ENCODE peak calls at places on chromosome 10, in five cellular contexts. X is aorta, S is kidney epithelial cell, A is fibroblast of pulmonary artery, M is spleen. I is an unnamed sample.

GRCh38 chr10:126420571-126421275 is 32.4 kb upstream of the ADAM12 start:
- DNase-seq in X (no peak), S (no peak), A (peak), M (no peak), I (no peak)

GRCh38 chr10:36681751-36682633 is 443.4 kb upstream of the ANKRD30A start:
- DNase-seq in X (no peak), S (no peak), A (no peak), M (no peak), I (no peak)

GRCh38 chr10:65365878-65366277 is 1560.0 kb upstream of the LRRTM3 start:
- DNase-seq in X (no peak), S (no peak), A (no peak), M (no peak), I (no peak)

GRCh38 chr10:93481931-93482834 is at the start of gene MYOF:
- DNase-seq in X (no peak), S (no peak), A (peak), M (no peak), I (peak)

GRCh38 chr10:4804505-4804904 is 21.5 kb upstream of the AKR1E2 start:
- DNase-seq in X (no peak), S (no peak), A (peak), M (no peak), I (no peak)

GRCh38 chr10:79188154-79188763 is 119.5 kb downstream of the ZMIZ1 start:
- DNase-seq in X (no peak), S (no peak), A (no peak), M (peak), I (no peak)

GRCh38 chr10:125134916-125135770 is 25.2 kb downstream of the CTBP2 start:
- DNase-seq in X (peak), S (no peak), A (no peak), M (peak), I (no peak)

GRCh38 chr10:98408799-98409198 is 6.2 kb downstream of the PYROXD2 start:
- DNase-seq in X (no peak), S (no peak), A (no peak), M (no peak), I (no peak)

GRCh38 chr10:132036887-132037675 is 28.7 kb upstream of the JAKMIP3 start:
- DNase-seq in X (no peak), S (no peak), A (no peak), M (peak), I (no peak)

GRCh38 chr10:58781873-58782488 is 269.3 kb downstream of the BICC1 start:
- DNase-seq in X (no peak), S (no peak), A (peak), M (no peak), I (no peak)

GRCh38 chr10:59945991-59946390 is 39.6 kb upstream of the CCDC6 start:
- DNase-seq in X (no peak), S (no peak), A (no peak), M (no peak), I (no peak)

GRCh38 chr10:110822708-110823291 is 48.9 kb upstream of the PDCD4 start:
- DNase-seq in X (no peak), S (no peak), A (no peak), M (no peak), I (no peak)

GRCh38 chr10:89959433-89960110 is 258.2 kb downstream of the KIF20B start:
- DNase-seq in X (no peak), S (no peak), A (no peak), M (no peak), I (no peak)

GRCh38 chr10:79424221-79425073 is 21.0 kb downstream of the ZCCHC24 start:
- DNase-seq in X (peak), S (no peak), A (no peak), M (peak), I (no peak)

GRCh38 chr10:30151581-30152389 is 92.4 kb upstream of the JCAD start:
- DNase-seq in X (peak), S (peak), A (peak), M (no peak), I (peak)

GRCh38 chr10:72367301-72367970 is 12.7 kb upstream of the DNAJB12 start:
- DNase-seq in X (peak), S (no peak), A (peak), M (no peak), I (no peak)

GRCh38 chr10:45640941-45641340 is 31.6 kb downstream of the ZFAND4 start:
- DNase-seq in X (no peak), S (no peak), A (no peak), M (no peak), I (no peak)

GRCh38 chr10:3238115-3238871 is 65.7 kb upstream of the PITRM1 start:
- DNase-seq in X (no peak), S (no peak), A (no peak), M (no peak), I (no peak)

GRCh38 chr10:60399343-60399742 is 9.7 kb upstream of the ANK3 start:
- DNase-seq in X (no peak), S (no peak), A (no peak), M (no peak), I (no peak)

GRCh38 chr10:85927952-85928677 is 438.5 kb downstream of the GRID1 start:
- DNase-seq in X (no peak), S (no peak), A (no peak), M (no peak), I (peak)

GRCh38 chr10:69057951-69058297 is 30.0 kb upstream of the SRGN start:
- DNase-seq in X (no peak), S (no peak), A (peak), M (no peak), I (no peak)

GRCh38 chr10:69057261-69057950 is 30.5 kb upstream of the SRGN start:
- DNase-seq in X (peak), S (no peak), A (no peak), M (peak), I (no peak)

GRCh38 chr10:69060127-69060798 is 27.6 kb upstream of the SRGN start:
- DNase-seq in X (no peak), S (no peak), A (no peak), M (no peak), I (no peak)

GRCh38 chr10:69064762-69065328 is 23.1 kb upstream of the SRGN start:
- DNase-seq in X (no peak), S (no peak), A (no peak), M (no peak), I (no peak)

GRCh38 chr10:69061305-69062161 is 26.4 kb upstream of the SRGN start:
- DNase-seq in X (no peak), S (peak), A (peak), M (peak), I (peak)
- H3K4me3 ChIP-seq in X (no peak), S (peak), A (peak), M (peak), I (peak)

GRCh38 chr10:28254290-28254985 is 48.4 kb downstream of the MPP7 start:
- DNase-seq in X (no peak), S (no peak), A (peak), M (no peak), I (no peak)
- H3K4me3 ChIP-seq in X (no peak), S (no peak), A (no peak), M (no peak), I (peak)

DNA sequence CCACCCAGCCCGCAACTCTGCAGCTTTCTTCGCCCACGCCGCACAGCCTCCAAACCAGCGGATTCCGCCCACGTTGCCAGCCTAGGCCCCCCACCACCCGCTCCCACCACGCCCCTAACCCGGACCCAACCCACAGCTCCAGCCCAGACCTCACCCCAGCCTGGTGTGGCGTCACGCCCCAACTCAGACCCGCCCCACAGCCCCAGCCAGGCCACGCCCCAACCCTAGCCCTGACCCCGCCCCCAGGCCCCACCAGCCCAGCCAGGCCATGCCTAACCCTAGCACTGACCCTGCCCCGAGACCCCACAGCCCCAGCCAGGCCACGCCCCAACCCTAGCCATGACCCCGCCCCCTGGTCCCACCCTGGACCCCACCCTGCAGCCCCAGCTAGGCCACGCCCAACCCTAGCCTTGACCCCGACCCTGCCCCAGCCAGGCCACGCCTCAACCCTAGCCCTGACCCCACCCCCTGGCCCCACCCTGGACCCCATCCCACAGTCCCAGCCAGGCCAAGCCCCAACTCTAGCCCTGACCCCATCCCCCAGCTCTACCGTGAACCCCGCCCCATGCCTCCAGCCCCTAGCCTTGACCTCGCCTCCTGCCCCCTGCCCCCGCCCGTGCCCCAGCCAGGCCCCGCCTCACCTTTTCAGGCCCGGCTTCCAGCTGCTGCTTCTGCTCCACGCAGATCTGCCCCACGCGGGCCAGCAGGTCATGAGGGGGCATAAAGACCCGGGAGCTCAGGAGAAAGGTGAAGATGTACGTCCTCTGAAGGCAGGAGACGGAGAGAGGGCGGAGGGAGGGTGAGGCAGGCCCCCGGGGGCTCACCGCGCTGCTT is 64.0 kb downstream of the RASGEF1A start:
- DNase-seq in X (peak), S (no peak), A (no peak), M (peak), I (peak)
- H3K4me3 ChIP-seq in X (no peak), S (peak), A (peak), M (peak), I (peak)

GRCh38 chr10:99798920-99799319 is 16.5 kb downstream of the ABCC2 start:
- DNase-seq in X (no peak), S (no peak), A (no peak), M (no peak), I (no peak)
- H3K4me3 ChIP-seq in X (no peak), S (no peak), A (no peak), M (no peak), I (no peak)

GRCh38 chr10:63260860-63261251 is 127.7 kb downstream of the NRBF2 start:
- DNase-seq in X (no peak), S (no peak), A (no peak), M (no peak), I (no peak)

GRCh38 chr10:63260103-63260859 is 127.2 kb downstream of the NRBF2 start:
- DNase-seq in X (no peak), S (no peak), A (no peak), M (no peak), I (no peak)

GRCh38 chr10:63262674-63263073 is 129.5 kb downstream of the NRBF2 start:
- DNase-seq in X (no peak), S (no peak), A (no peak), M (no peak), I (no peak)

GRCh38 chr10:63258920-63259678 is 126.0 kb downstream of the NRBF2 start:
- DNase-seq in X (no peak), S (no peak), A (no peak), M (no peak), I (no peak)

DNA sequence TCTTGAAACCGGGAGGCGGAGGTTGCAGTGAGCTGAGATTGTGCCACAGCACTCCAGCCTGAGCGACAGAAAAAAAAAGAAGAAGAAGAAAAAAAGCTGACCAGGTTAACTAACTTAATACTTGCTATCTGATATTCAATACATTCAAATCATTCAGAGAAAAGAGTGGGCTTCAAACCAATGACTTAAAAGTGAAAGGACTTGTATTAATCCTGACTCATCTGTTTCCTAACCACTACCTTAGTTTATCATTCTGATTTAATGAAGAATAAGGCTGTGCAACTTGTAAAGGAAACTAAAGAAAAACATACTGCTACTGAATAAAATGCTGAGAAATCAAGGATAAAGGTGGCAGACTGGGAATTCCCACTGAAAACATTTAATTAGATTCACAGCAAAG is 128.4 kb downstream of the NRBF2 start:
- DNase-seq in X (no peak), S (no peak), A (no peak), M (no peak), I (no peak)
- H3K4me3 ChIP-seq in X (no peak), S (no peak), A (no peak), M (no peak), I (no peak)

DNA sequence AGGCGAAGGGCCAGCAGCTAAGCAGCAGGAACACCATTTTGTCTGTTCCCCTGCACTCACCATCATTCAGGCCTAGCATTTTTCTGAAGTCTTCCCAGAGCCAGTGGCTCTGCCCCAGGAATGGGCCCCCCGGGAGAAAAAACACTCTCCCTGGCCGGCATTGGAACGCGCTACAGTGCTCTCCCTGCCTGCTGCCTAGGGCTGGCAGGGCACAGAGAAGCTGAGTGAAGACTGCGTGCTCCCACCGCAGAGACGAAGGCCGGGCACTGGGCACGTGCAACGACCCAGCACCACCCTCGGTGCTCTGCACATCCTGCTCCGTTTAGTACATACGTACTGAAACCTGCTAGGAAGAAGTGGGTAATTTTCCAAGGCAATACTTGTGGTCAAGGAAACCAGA is 34.4 kb downstream of the HSPA12A start:
- DNase-seq in X (no peak), S (no peak), A (no peak), M (no peak), I (no peak)
- H3K4me3 ChIP-seq in X (no peak), S (no peak), A (no peak), M (no peak), I (peak)

DNA sequence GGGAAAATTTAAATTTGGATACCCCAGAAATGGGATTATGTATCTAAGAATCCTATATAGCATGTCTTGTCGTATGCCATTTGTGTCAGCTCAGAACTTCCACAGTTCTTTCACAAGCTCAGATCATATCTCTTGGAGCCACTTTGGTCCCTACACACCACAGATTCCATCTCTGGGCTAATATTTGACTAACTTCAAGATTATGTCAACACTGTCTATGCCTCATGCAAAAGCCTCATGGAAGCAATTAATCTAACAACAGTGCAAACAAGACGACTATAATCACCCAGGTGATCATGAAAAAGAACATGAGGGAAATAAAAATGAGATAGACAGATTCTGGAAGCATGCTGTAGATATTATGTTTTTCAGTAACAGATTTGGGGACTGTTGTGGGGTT is 189.1 kb downstream of the LRRTM3 start:
- DNase-seq in X (no peak), S (peak), A (no peak), M (no peak), I (no peak)
- H3K4me3 ChIP-seq in X (no peak), S (no peak), A (no peak), M (no peak), I (no peak)

GRCh38 chr10:101829561-101830315 is 11.5 kb upstream of the OGA start:
- DNase-seq in X (peak), S (no peak), A (no peak), M (peak), I (no peak)
- H3K4me3 ChIP-seq in X (no peak), S (peak), A (peak), M (peak), I (peak)

GRCh38 chr10:77103213-77103612 is 534.4 kb downstream of the KCNMA1 start:
- DNase-seq in X (no peak), S (no peak), A (no peak), M (no peak), I (no peak)

GRCh38 chr10:77101416-77101815 is 536.2 kb downstream of the KCNMA1 start:
- DNase-seq in X (no peak), S (no peak), A (no peak), M (no peak), I (no peak)

GRCh38 chr10:77109470-77109994 is 528.1 kb downstream of the KCNMA1 start:
- DNase-seq in X (no peak), S (no peak), A (no peak), M (no peak), I (no peak)

GRCh38 chr10:77104459-77104980 is 533.1 kb downstream of the KCNMA1 start:
- DNase-seq in X (peak), S (peak), A (peak), M (no peak), I (peak)

GRCh38 chr10:77105756-77106155 is 531.9 kb downstream of the KCNMA1 start:
- DNase-seq in X (no peak), S (no peak), A (peak), M (no peak), I (no peak)
- H3K4me3 ChIP-seq in X (no peak), S (no peak), A (no peak), M (no peak), I (no peak)

DNA sequence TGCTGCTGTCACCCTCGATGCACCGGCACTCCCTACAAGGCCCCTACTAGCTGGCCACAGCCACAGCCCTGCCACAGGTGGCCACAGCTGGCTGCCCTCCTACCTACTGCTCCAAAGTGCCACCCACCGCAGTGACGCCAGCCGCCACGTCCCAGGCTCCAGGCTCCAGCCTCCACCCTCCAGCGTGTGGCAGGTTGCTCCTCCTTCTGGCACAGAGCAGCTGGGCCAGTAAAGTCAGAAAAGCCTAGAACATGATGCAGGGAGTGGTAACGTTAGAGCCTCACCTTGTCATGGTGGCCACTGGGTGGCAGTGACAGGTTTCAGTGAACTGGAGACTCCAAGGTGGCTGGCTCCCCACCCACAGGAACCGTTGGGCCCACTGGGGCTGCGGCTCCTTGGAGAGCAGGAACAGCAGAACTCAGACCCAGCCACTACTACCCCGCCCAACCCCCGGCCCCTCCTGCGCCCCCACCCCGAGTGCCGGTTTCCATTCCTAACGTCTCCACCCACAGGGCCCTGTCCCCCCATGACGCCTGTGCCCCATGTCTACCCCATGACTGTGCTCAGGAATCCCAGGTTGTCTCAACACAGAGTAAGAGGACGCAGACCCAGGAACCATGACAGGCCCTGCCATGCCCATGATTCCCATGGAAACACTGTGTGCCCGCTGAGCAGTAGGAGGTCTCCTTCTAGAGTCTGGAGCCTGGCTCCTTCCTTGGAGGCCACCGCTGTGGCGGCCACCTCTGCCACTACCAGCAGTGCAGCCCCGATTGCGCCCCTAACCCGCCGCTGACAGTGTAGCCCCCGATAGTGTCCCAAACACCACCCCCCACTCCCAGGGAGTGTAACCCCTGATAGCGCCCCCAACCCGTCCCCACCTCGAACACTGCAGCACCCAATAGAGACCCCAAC is 52.3 kb upstream of the ZNF33B start:
- DNase-seq in X (peak), S (no peak), A (no peak), M (no peak), I (no peak)
- H3K4me3 ChIP-seq in X (no peak), S (no peak), A (no peak), M (no peak), I (no peak)